ENCODE peak calls at places on chromosomes 6 and 20, in eight cellular contexts. Q is GM10248, J is H1, L is lower lobe of right lung, P is progenitor cell of endocrine pancreas, W is right lobe of liver, Y is type B pancreatic cell, E is heart left ventricle. O is an unnamed sample.

GRCh38 chr20:63024573-63025392 is 18.0 kb upstream of the BHLHE23 start:
- DNase-seq in L (peak), P (no peak), J (no peak), W (no peak), Q (no peak), E (peak), Y (no peak), O (no peak)

GRCh38 chr6:31401403-31401802 is 2.0 kb upstream of the MICA start:
- DNase-seq in W (no peak), Y (no peak), Q (no peak), L (no peak), J (no peak), E (no peak), P (no peak), O (no peak)

GRCh38 chr6:25499851-25500250 is 152.2 kb upstream of the SCGN start:
- DNase-seq in L (no peak), E (no peak), Y (no peak), P (no peak), Q (no peak), W (no peak), J (no peak), O (no peak)

GRCh38 chr6:34562350-34562749 is 6.2 kb upstream of the SPDEF start:
- DNase-seq in P (no peak), J (no peak), E (no peak), Y (no peak), L (no peak), Q (no peak), W (no peak), O (no peak)

GRCh38 chr6:109036588-109037320 is 57.9 kb downstream of the SESN1 start:
- DNase-seq in J (no peak), Y (no peak), P (no peak), Q (no peak), W (no peak), L (no peak), E (no peak), O (no peak)

GRCh38 chr6:5367510-5367909 is 106.2 kb downstream of the FARS2 start:
- DNase-seq in Y (no peak), L (no peak), W (no peak), J (no peak), P (no peak), Q (no peak), E (no peak), O (no peak)

GRCh38 chr20:58598271-58599015 is 52.6 kb upstream of the STX16 start:
- DNase-seq in Q (no peak), P (no peak), Y (no peak), E (no peak), L (no peak), J (no peak), W (no peak), O (no peak)

GRCh38 chr20:48102076-48102787 is 317.0 kb upstream of the SULF2 start:
- DNase-seq in E (no peak), W (peak), P (no peak), Q (no peak), J (no peak), Y (no peak), L (no peak), O (no peak)

GRCh38 chr6:155687645-155688044 is 232.0 kb upstream of the NOX3 start:
- DNase-seq in Q (no peak), W (no peak), P (no peak), E (no peak), Y (no peak), J (no peak), L (no peak), O (no peak)

GRCh38 chr6:155695495-155695894 is 239.9 kb upstream of the NOX3 start:
- DNase-seq in W (no peak), Q (no peak), Y (no peak), P (no peak), L (no peak), J (no peak), E (no peak), O (no peak)

GRCh38 chr6:155693573-155694428 is 238.2 kb upstream of the NOX3 start:
- DNase-seq in W (no peak), P (no peak), L (no peak), Q (no peak), E (no peak), J (no peak), Y (no peak), O (no peak)

GRCh38 chr6:155694429-155694795 is 238.8 kb upstream of the NOX3 start:
- DNase-seq in J (no peak), E (no peak), L (no peak), W (no peak), P (no peak), Y (no peak), Q (no peak), O (no peak)

DNA sequence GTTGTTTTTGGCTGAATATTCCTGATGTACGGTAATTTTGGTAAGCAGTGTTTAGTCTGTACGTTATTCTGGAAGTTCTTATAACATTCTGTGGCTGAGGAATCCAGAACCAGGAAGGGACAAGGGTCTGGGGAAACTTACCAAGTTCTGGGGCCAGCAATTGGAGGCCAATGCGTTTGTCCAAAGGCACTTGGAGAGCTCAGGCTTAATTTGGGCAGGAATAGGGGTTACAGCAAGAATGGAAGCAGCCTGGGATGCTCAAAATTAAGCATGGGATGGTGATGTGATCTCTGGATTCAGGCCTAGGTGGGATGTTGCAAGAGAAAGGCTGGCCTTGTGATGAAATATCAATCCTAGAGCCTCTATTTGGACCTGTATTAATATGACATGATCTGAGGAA is 235.2 kb upstream of the NOX3 start:
- DNase-seq in Y (no peak), W (no peak), Q (no peak), L (no peak), J (no peak), E (no peak), P (no peak), O (no peak)
- TF ChIP-seq CTCF in Y (no peak), W (no peak), Q (no peak), L (no peak), J (no peak), E (no peak), P (no peak), O (no peak)

DNA sequence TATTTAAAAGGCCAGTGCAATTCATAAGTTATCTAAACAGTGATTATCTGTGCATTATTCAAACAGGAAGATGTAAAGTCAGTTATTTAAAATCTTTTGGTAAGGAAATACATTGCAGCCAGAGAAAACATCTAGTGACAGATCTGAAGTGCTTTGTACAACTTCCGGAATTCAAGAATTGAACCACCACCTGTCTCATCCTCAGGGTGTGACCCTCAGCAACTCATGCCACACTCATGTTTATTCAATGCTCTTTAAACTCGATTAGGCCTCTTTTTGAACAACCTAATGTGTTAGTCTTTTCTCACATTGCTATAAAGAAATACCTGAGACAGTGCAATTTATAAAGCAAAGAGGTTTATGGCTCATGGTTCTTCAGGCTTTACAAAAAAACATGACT is 62.6 kb upstream of the GGTLC1 start:
- DNase-seq in Q (no peak), W (no peak), P (no peak), J (no peak), L (no peak), E (no peak), Y (no peak), O (no peak)
- TF ChIP-seq CTCF in Q (no peak), W (no peak), P (no peak), J (no peak), L (no peak), E (no peak), Y (no peak), O (no peak)

GRCh38 chr6:51753635-51754034 is 333.8 kb downstream of the PKHD1 start:
- DNase-seq in J (peak), L (peak), W (no peak), Y (no peak), P (peak), Q (peak), E (no peak), O (peak)
- TF ChIP-seq CTCF in J (peak), L (peak), W (peak), Y (peak), P (peak), Q (peak), E (peak), O (peak)

GRCh38 chr6:33278392-33278741 is 1.4 kb downstream of the B3GALT4 start:
- DNase-seq in Q (no peak), P (no peak), J (no peak), W (no peak), L (no peak), E (no peak), Y (no peak), O (no peak)

GRCh38 chr6:33276581-33276863 is 401 bp upstream of the B3GALT4 start:
- DNase-seq in E (no peak), J (no peak), W (no peak), P (no peak), Q (no peak), L (no peak), Y (no peak), O (no peak)

GRCh38 chr6:33278810-33279209 is 1.9 kb downstream of the B3GALT4 start:
- DNase-seq in E (no peak), W (no peak), L (no peak), Y (no peak), J (no peak), Q (no peak), P (no peak), O (no peak)

GRCh38 chr6:33277663-33278391 is 904 bp downstream of the B3GALT4 start:
- DNase-seq in E (no peak), Y (no peak), P (no peak), W (peak), J (no peak), Q (peak), L (no peak), O (peak)

GRCh38 chr6:33276864-33277662 is at the start of gene B3GALT4:
- DNase-seq in Y (peak), J (peak), L (peak), P (peak), E (peak), Q (peak), W (peak), O (peak)
- TF ChIP-seq CTCF in Y (peak), J (no peak), L (peak), P (peak), E (peak), Q (peak), W (peak), O (peak)

O was measured in GM20000.